ENCODE peak calls at places on chromosomes 3 and 15, in five cellular contexts. M, B, X, I and E are unnamed samples.

GRCh38 chr3:77530870-77531269 is 491.0 kb downstream of the ROBO2 start:
- DNase-seq in X (no peak), I (no peak), B (no peak), M (peak), E (no peak)

GRCh38 chr3:71282976-71283375 is 300.6 kb downstream of the FOXP1 start:
- DNase-seq in M (no peak), X (no peak), I (no peak), B (no peak), E (no peak)

GRCh38 chr3:133437391-133438093 is 37.7 kb downstream of the BFSP2 start:
- DNase-seq in X (no peak), I (no peak), M (peak), B (no peak), E (no peak)

GRCh38 chr15:86355798-86356197 is 276.1 kb downstream of the AGBL1 start:
- DNase-seq in X (no peak), I (no peak), B (peak), M (no peak), E (no peak)

GRCh38 chr15:40999190-40999589 is 45.9 kb downstream of the CHAC1 start:
- DNase-seq in M (peak), X (no peak), I (no peak), B (no peak), E (no peak)

GRCh38 chr3:134253475-134254231 is 3.0 kb upstream of the RYK start:
- DNase-seq in X (no peak), B (no peak), I (no peak), M (no peak), E (no peak)

GRCh38 chr15:73015493-73015892 is 36.8 kb upstream of the NEO1 start:
- DNase-seq in M (no peak), X (peak), I (no peak), B (no peak), E (peak)

GRCh38 chr3:197906850-197907187 is 43.2 kb upstream of the RPL35A start:
- DNase-seq in X (no peak), B (no peak), I (no peak), M (no peak), E (no peak)

GRCh38 chr3:186361612-186362408 is at the start of gene DGKG:
- DNase-seq in X (peak), M (no peak), B (peak), I (no peak), E (peak)

GRCh38 chr3:40309439-40309924 is at the start of gene EIF1B:
- DNase-seq in B (peak), X (peak), M (peak), I (peak), E (peak)

GRCh38 chr15:98650871-98651481 is 2.6 kb downstream of the IGF1R start:
- DNase-seq in I (peak), B (no peak), X (no peak), M (peak), E (no peak)

GRCh38 chr15:70400766-70401541 is 303.2 kb upstream of the TLE3 start:
- DNase-seq in B (no peak), I (no peak), X (no peak), M (no peak), E (no peak)

GRCh38 chr15:27399236-27399635 is 428.3 kb downstream of the GABRG3 start:
- DNase-seq in B (no peak), X (no peak), I (no peak), M (no peak), E (no peak)

GRCh38 chr3:140972833-140973232 is 31.2 kb downstream of the SLC25A36 start:
- DNase-seq in X (no peak), M (peak), B (no peak), I (no peak), E (no peak)

GRCh38 chr15:42672444-42672843 is 64.5 kb downstream of the CDAN1 start:
- DNase-seq in X (no peak), I (no peak), M (no peak), B (no peak), E (no peak)

GRCh38 chr15:71595846-71596553 is 214.4 kb upstream of the NR2E3 start:
- DNase-seq in X (no peak), I (no peak), M (peak), B (no peak), E (no peak)

GRCh38 chr3:184011937-184012889 is 5.5 kb downstream of the ABCC5 start:
- DNase-seq in X (no peak), I (no peak), M (peak), B (no peak), E (no peak)

GRCh38 chr15:78046796-78047341 is 30.6 kb downstream of the TBC1D2B start:
- DNase-seq in I (no peak), X (no peak), M (no peak), B (no peak), E (no peak)

GRCh38 chr3:44421280-44421679 is 56.2 kb downstream of the ZNF445 start:
- DNase-seq in M (no peak), B (no peak), X (no peak), I (no peak), E (peak)

GRCh38 chr15:90211440-90212168 is 10.5 kb downstream of the SEMA4B start:
- DNase-seq in B (no peak), X (peak), M (peak), I (no peak), E (no peak)

GRCh38 chr3:46663611-46664135 is 29.8 kb downstream of the ALS2CL start:
- DNase-seq in X (peak), M (peak), B (no peak), I (peak), E (peak)

GRCh38 chr3:45950131-45950530 is 6.9 kb downstream of the CXCR6 start:
- DNase-seq in I (no peak), B (no peak), M (no peak), X (no peak), E (peak)

GRCh38 chr15:100861511-100861991 is 18.1 kb upstream of the ALDH1A3 start:
- DNase-seq in B (no peak), I (no peak), M (no peak), X (no peak), E (peak)

DNA sequence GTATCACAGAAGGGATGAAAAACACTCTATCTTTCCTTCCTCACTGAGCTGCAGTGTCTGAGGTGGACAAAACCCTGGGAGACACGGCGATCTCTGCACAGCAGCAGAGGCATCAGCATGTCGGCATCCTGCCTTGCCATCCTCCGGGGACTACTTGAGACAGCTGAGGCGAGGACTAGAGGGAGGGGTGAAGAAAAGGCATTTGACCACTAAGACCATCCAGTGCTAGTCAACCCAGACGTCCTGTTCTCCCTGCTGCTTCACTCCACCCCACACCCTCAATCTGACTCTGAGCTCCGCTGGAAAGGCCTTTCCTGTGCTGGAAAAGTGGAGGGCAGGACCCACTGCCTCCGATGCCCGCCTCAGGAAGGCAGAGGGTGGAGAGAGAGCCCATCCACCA is 67.3 kb downstream of the VGLL4 start:
- DNase-seq in B (no peak), M (no peak), X (no peak), I (no peak), E (no peak)
- H3K23ac ChIP-seq in B (no peak), M (peak), X (no peak), I (no peak), E (no peak)

GRCh38 chr3:191123231-191123630 is 75.8 kb upstream of the OSTN start:
- DNase-seq in B (no peak), M (no peak), X (no peak), I (no peak), E (no peak)

GRCh38 chr3:191119415-191120295 is 79.4 kb upstream of the OSTN start:
- DNase-seq in X (no peak), I (no peak), M (no peak), B (peak), E (no peak)

GRCh38 chr3:191120447-191121304 is 78.4 kb upstream of the OSTN start:
- DNase-seq in M (no peak), X (no peak), B (no peak), I (no peak), E (no peak)
- H3K23ac ChIP-seq in M (no peak), X (no peak), B (no peak), I (no peak), E (no peak)

GRCh38 chr3:82100378-82100777 is 338.9 kb upstream of the GBE1 start:
- DNase-seq in M (peak), X (no peak), I (peak), B (peak), E (no peak)
- H3K23ac ChIP-seq in M (no peak), X (no peak), I (no peak), B (no peak), E (no peak)

DNA sequence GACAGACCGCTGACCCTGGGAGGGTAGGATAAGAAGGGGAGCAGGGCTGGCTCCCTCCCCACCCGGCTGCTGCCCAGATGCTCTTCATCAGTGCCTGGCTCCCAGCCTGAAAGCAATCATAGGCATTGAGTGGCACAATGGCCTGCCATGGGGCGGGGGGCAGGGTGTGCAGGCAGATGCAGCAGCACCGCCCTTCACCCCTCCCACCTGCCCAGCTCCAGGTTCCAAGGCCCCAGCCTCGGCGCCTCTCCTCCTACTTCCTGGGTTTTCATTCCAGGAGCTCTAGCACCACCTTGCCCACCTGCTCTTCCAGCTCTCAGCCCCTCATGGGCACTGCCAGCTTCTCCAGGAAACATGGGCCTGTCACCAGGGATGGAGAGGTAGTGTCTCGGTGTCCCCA is 101.7 kb downstream of the MEGF11 start:
- DNase-seq in M (no peak), I (no peak), X (no peak), B (no peak), E (peak)
- H3K23ac ChIP-seq in M (no peak), I (no peak), X (no peak), B (peak), E (no peak)

DNA sequence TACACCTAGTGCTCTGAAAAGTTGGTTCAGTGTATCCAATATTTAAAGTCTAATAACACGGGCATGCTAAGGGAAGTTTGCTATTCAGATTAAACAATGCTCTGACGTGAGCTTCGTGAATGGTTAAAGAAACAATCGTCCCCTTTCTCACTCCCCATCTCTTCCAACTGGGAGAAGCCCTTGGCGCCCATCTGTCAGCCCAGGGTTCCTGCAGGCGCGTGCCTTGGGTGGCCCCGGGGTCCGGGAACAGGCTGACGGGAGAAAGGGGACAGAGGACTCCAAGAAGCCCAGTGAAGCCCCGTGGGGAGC is 413 bp downstream of the SEC22C start:
- DNase-seq in I (no peak), M (no peak), B (no peak), X (no peak), E (no peak)
- H3K23ac ChIP-seq in I (no peak), M (peak), B (peak), X (no peak), E (no peak)

DNA sequence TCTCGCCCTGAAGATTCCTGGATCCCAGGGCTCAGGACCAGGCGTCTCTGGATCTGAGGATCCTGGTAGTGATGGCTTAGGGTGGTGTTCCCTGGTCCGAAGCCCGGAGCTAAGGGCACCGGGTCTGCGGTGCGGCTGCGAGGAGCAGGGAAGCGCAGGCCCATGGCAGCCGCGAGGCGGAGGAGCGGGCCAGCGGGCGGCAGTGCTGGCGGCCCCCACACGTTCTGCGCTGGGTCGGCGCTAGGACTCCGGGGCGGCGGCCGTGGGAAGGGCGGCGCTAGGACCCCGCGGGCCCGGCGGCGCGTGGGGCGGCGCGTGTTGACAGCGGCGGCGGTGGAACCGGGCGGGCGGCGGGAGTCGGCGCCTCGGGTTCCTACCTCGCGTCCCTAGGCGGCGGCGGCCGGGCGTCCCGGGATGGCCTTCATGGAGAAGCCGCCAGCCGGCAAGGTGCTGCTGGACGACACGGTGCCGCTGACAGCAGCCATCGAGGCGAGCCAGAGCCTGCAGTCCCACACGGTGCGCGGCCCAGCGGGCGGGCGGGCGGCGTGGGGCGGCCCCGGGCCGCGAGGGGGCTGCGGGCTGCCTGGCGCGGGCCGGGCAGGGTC is at the start of gene PXK:
- DNase-seq in M (peak), X (peak), I (peak), B (peak), E (peak)
- H3K23ac ChIP-seq in M (peak), X (no peak), I (no peak), B (no peak), E (no peak)

DNA sequence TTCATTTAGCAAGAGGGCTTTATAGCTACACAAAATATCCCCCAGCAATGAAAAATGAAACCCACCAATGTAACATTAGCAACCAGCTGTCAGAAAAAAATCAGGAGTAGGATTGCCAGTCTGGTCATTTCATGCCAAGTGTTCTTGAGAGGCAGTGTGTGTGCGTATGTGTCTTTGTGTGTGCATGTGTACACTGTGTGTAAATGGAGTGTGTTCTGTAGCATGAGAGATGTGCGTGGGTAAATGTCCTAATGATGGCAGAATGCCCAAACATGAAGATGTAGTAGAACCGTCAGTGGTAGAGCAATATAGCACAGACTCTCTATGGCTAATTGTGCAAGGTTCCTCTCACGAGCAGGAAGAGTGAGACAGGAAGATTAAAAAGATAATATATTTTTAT is 1038.9 kb downstream of the IGSF11 start:
- DNase-seq in M (peak), I (no peak), X (no peak), B (no peak), E (no peak)
- H3K23ac ChIP-seq in M (peak), I (no peak), X (no peak), B (no peak), E (no peak)